ENCODE peak calls at places on chromosomes 2 and 18, in four cellular contexts. One of them, this sample, is unnamed.

GRCh38 chr2:180385601-180386201 is 378.6 kb upstream of the CWC22 start:
- DNase-seq in mesendoderm: no peak
- DNase-seq in H9: no peak
- DNase-seq in H1: no peak
- DNase-seq in this sample: peak; percentile 90

GRCh38 chr2:80971-81736 is 34.8 kb upstream of the FAM110C start:
- DNase-seq in mesendoderm: no peak
- DNase-seq in H9: no peak
- DNase-seq in H1: no peak
- DNase-seq in this sample: no peak

GRCh38 chr18:36179562-36180334 is 7.5 kb upstream of the MOCOS start:
- DNase-seq in mesendoderm: no peak
- DNase-seq in H9: no peak
- DNase-seq in H1: no peak
- DNase-seq in this sample: peak; percentile 96

GRCh38 chr2:66334237-66335054 is 100.5 kb upstream of the MEIS1 start:
- DNase-seq in mesendoderm: peak; percentile 49
- DNase-seq in H9: peak; percentile 45
- DNase-seq in H1: no peak
- DNase-seq in this sample: no peak

GRCh38 chr2:225428360-225428759 is 28.9 kb downstream of the NYAP2 start:
- DNase-seq in H1: no peak
- DNase-seq in mesendoderm: no peak
- DNase-seq in H9: no peak
- DNase-seq in this sample: no peak

GRCh38 chr2:50727940-50728339 is 304.0 kb downstream of the NRXN1 start:
- DNase-seq in H9: no peak
- DNase-seq in mesendoderm: no peak
- DNase-seq in H1: no peak
- DNase-seq in this sample: no peak

GRCh38 chr18:5895300-5895885 is at the start of gene TMEM200C:
- DNase-seq in H9: no peak
- DNase-seq in H1: no peak
- DNase-seq in mesendoderm: peak; percentile 66
- DNase-seq in this sample: peak; percentile 43

GRCh38 chr18:58567453-58568196 is 61.3 kb downstream of the ALPK2 start:
- DNase-seq in mesendoderm: no peak
- DNase-seq in H1: no peak
- DNase-seq in H9: no peak
- DNase-seq in this sample: peak; percentile 99

GRCh38 chr2:649461-650342 is 27.5 kb downstream of the TMEM18 start:
- DNase-seq in mesendoderm: no peak
- DNase-seq in H9: peak; percentile 16
- DNase-seq in H1: no peak
- DNase-seq in this sample: no peak

GRCh38 chr2:159617651-159618050 is 1.3 kb upstream of the BAZ2B start:
- DNase-seq in H9: no peak
- DNase-seq in mesendoderm: no peak
- DNase-seq in H1: no peak
- DNase-seq in this sample: peak; percentile 31

GRCh38 chr2:36556847-36557246 is 41.1 kb downstream of the FEZ2 start:
- DNase-seq in H9: no peak
- DNase-seq in H1: no peak
- DNase-seq in mesendoderm: no peak
- DNase-seq in this sample: peak; percentile 82

GRCh38 chr2:208015475-208015874 is 9.9 kb downstream of the PLEKHM3 start:
- DNase-seq in H1: no peak
- DNase-seq in mesendoderm: no peak
- DNase-seq in H9: no peak
- DNase-seq in this sample: no peak

GRCh38 chr18:9705183-9705864 is 2.8 kb upstream of the RAB31 start:
- DNase-seq in mesendoderm: no peak
- DNase-seq in H9: no peak
- DNase-seq in H1: no peak
- DNase-seq in this sample: peak; percentile 76

GRCh38 chr2:134306521-134306920 is 52.6 kb downstream of the MGAT5 start:
- DNase-seq in H9: no peak
- DNase-seq in H1: no peak
- DNase-seq in mesendoderm: no peak
- DNase-seq in this sample: no peak

GRCh38 chr2:11998218-11998617 is 251.8 kb downstream of the LPIN1 start:
- DNase-seq in H9: no peak
- DNase-seq in H1: no peak
- DNase-seq in mesendoderm: no peak
- DNase-seq in this sample: peak; percentile 61

GRCh38 chr2:179460530-179460929 is 195.9 kb upstream of the SESTD1 start:
- DNase-seq in H1: no peak
- DNase-seq in H9: no peak
- DNase-seq in mesendoderm: peak; percentile 50
- DNase-seq in this sample: peak; percentile 96

GRCh38 chr2:145777297-145777696 is 1257.4 kb upstream of the ZEB2 start:
- DNase-seq in H1: no peak
- DNase-seq in H9: no peak
- DNase-seq in mesendoderm: no peak
- DNase-seq in this sample: peak; percentile 77

GRCh38 chr18:53941601-53942335 is 282.7 kb downstream of the MBD2 start:
- DNase-seq in H1: no peak
- DNase-seq in H9: no peak
- DNase-seq in mesendoderm: peak; percentile 30
- DNase-seq in this sample: no peak

GRCh38 chr2:54331095-54331835 is 75.2 kb upstream of the TSPYL6 start:
- DNase-seq in mesendoderm: peak; percentile 33
- DNase-seq in H9: no peak
- DNase-seq in H1: no peak
- DNase-seq in this sample: no peak

GRCh38 chr2:151782378-151783132 is 45.7 kb downstream of the ARL5A start:
- DNase-seq in H1: no peak
- DNase-seq in H9: no peak
- DNase-seq in mesendoderm: no peak
- DNase-seq in this sample: no peak

GRCh38 chr2:73979686-73980085 is 5.0 kb upstream of the TET3 start:
- DNase-seq in H1: no peak
- DNase-seq in mesendoderm: no peak
- DNase-seq in H9: no peak
- DNase-seq in this sample: peak; percentile 92

GRCh38 chr18:32383040-32383819 is 87.5 kb downstream of the GAREM1 start:
- DNase-seq in H1: no peak
- DNase-seq in mesendoderm: no peak
- DNase-seq in H9: no peak
- DNase-seq in this sample: peak; percentile 98

GRCh38 chr18:61992285-61992684 is 99.5 kb upstream of the RNF152 start:
- DNase-seq in H9: no peak
- DNase-seq in mesendoderm: peak; percentile 87
- DNase-seq in H1: no peak
- DNase-seq in this sample: peak; percentile 82

GRCh38 chr2:126673215-126673614 is 17.3 kb downstream of the GYPC start:
- DNase-seq in mesendoderm: no peak
- DNase-seq in H9: no peak
- DNase-seq in H1: no peak
- DNase-seq in this sample: no peak

GRCh38 chr2:235381261-235381912 is 112.5 kb upstream of the AGAP1 start:
- DNase-seq in H9: no peak
- DNase-seq in H1: no peak
- DNase-seq in mesendoderm: no peak
- DNase-seq in this sample: peak; percentile 44

GRCh38 chr2:201680743-201681142 is 17.7 kb downstream of the MPP4 start:
- DNase-seq in H9: peak; percentile 82
- DNase-seq in mesendoderm: peak; percentile 76
- DNase-seq in H1: peak; percentile 25
- DNase-seq in this sample: no peak

GRCh38 chr2:212905640-212906201 is 245.7 kb downstream of the IKZF2 start:
- DNase-seq in H1: no peak
- DNase-seq in mesendoderm: no peak
- DNase-seq in H9: no peak
- DNase-seq in this sample: peak; percentile 6

GRCh38 chr2:30865892-30866681 is 58.8 kb upstream of the CAPN13 start:
- DNase-seq in mesendoderm: no peak
- DNase-seq in H9: no peak
- DNase-seq in H1: no peak
- DNase-seq in this sample: no peak

GRCh38 chr2:136118819-136119716 is 1.1 kb upstream of the CXCR4 start:
- DNase-seq in mesendoderm: peak; percentile 60
- DNase-seq in H1: no peak
- DNase-seq in H9: peak; percentile 60
- DNase-seq in this sample: no peak

GRCh38 chr2:196173505-196173904 is 2.1 kb upstream of the STK17B start:
- DNase-seq in H9: no peak
- DNase-seq in mesendoderm: no peak
- DNase-seq in H1: no peak
- DNase-seq in this sample: peak; percentile 23
- H4K5ac ChIP-seq in H9: no peak overlapping the region
- H4K5ac ChIP-seq in mesendoderm: no peak overlapping the region
- H4K5ac ChIP-seq in H1: no peak overlapping the region
- H4K5ac ChIP-seq in this sample: no peak overlapping the region

GRCh38 chr18:2890606-2891005 is 43.8 kb downstream of the EMILIN2 start:
- DNase-seq in H1: no peak
- DNase-seq in mesendoderm: no peak
- DNase-seq in H9: no peak
- DNase-seq in this sample: no peak
- H4K5ac ChIP-seq in H1: no peak overlapping the region
- H4K5ac ChIP-seq in mesendoderm: no peak overlapping the region
- H4K5ac ChIP-seq in H9: no peak overlapping the region
- H4K5ac ChIP-seq in this sample: no peak overlapping the region

GRCh38 chr2:8720741-8721140 is 38.9 kb downstream of the ID2 start:
- DNase-seq in H1: no peak
- DNase-seq in mesendoderm: no peak
- DNase-seq in H9: no peak
- DNase-seq in this sample: no peak
- H4K5ac ChIP-seq in H1: no peak overlapping the region
- H4K5ac ChIP-seq in mesendoderm: no peak overlapping the region
- H4K5ac ChIP-seq in H9: no peak overlapping the region
- H4K5ac ChIP-seq in this sample: no peak overlapping the region

DNA sequence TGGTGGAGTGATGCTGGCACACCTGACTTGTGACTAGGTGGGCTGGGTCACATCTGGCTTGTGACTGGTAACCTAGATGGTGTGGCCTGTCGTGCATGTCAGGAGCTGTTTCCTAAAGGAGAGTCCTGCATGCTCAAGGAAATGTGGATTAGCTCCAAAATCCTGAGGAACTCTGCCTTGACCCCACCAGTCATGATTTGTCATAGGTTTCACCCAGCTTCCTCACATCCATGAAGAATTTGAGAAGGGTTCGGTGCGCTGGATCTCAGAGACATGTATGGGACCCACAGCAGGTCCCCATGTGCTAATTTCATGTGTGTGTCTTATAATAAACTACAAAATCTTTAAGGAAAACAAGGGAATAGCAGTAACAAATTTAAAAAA is 107.2 kb downstream of the COL6A3 start:
- DNase-seq in mesendoderm: no peak
- DNase-seq in H1: no peak
- DNase-seq in H9: no peak
- DNase-seq in this sample: peak; percentile 71
- H4K5ac ChIP-seq in mesendoderm: no peak overlapping the region
- H4K5ac ChIP-seq in H1: no peak overlapping the region
- H4K5ac ChIP-seq in H9: no peak overlapping the region
- H4K5ac ChIP-seq in this sample: peak overlapping the region; percentile 80

DNA sequence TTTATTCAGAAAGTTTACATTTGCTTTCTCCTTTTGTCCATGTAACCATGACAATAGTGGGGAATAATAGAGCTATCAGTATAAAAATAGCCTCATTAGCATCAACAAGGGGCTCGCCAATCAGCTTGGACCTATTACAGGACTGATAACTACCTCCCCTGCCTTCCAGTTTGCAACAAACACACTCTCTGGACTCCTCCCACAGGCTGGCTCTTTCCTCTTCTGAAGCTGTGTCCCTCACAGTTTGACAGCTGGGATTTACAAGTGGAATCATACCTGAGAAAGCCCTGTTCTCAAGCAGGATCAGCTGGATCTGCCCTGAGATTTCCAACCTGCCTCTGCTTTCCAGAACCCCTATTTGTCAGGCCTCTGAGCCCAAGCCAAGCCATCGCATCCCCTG is 162.5 kb downstream of the GRB14 start:
- DNase-seq in H9: peak; percentile 74
- DNase-seq in mesendoderm: peak; percentile 43
- DNase-seq in H1: peak; percentile 19
- DNase-seq in this sample: no peak
- H4K5ac ChIP-seq in H9: no peak overlapping the region
- H4K5ac ChIP-seq in mesendoderm: no peak overlapping the region
- H4K5ac ChIP-seq in H1: no peak overlapping the region
- H4K5ac ChIP-seq in this sample: no peak overlapping the region

GRCh38 chr2:124558277-124558676 is 533.2 kb downstream of the CNTNAP5 start:
- DNase-seq in H1: no peak
- DNase-seq in H9: no peak
- DNase-seq in mesendoderm: no peak
- DNase-seq in this sample: no peak

GRCh38 chr2:124563415-124563814 is 538.3 kb downstream of the CNTNAP5 start:
- DNase-seq in H1: no peak
- DNase-seq in mesendoderm: peak; percentile 64
- DNase-seq in H9: no peak
- DNase-seq in this sample: no peak

GRCh38 chr2:124560592-124561112 is 535.6 kb downstream of the CNTNAP5 start:
- DNase-seq in H1: no peak
- DNase-seq in mesendoderm: no peak
- DNase-seq in H9: no peak
- DNase-seq in this sample: no peak

GRCh38 chr2:124559236-124559635 is 534.1 kb downstream of the CNTNAP5 start:
- DNase-seq in mesendoderm: no peak
- DNase-seq in H1: no peak
- DNase-seq in H9: no peak
- DNase-seq in this sample: no peak

DNA sequence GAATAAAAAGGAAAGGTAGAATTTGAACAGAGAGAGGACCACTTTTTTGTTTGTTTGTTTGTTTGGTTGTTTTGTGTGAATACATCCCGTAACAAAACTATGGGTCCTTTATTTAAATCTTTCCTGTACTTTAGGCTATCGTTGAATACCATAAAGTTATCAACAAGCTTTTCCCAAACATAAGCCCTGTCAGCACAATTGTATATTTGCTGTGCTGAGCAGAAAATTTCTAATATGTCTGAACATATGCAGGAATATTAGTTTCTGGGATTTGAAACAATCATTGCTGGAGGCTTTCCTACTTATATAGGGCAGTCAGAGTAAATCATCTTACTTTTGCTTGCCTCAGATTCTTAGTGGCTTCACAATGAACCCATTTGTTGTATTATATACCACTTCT is 536.4 kb downstream of the CNTNAP5 start:
- DNase-seq in mesendoderm: no peak
- DNase-seq in H1: no peak
- DNase-seq in H9: no peak
- DNase-seq in this sample: no peak
- H4K5ac ChIP-seq in mesendoderm: no peak overlapping the region
- H4K5ac ChIP-seq in H1: no peak overlapping the region
- H4K5ac ChIP-seq in H9: no peak overlapping the region
- H4K5ac ChIP-seq in this sample: no peak overlapping the region

DNA sequence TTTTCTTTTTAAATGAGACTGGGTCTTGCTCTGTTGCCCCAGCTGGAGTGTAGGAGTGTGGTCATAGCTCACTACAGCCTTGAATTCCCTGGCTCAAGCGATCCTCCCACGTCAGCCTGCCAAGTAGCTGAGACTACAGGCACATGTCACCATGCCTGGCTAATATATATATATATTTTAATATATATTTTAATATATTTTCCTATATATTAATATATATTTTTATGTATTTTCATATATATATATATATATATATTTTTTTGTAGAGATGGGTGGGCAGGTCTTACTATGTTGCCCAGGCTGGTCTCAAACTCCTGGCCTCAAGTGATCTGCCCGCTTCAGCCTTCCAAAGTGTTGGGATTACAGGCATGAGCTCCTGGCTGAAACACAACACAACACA is 144.5 kb upstream of the GATA6 start:
- DNase-seq in mesendoderm: no peak
- DNase-seq in H1: no peak
- DNase-seq in H9: no peak
- DNase-seq in this sample: no peak
- H4K5ac ChIP-seq in mesendoderm: no peak overlapping the region
- H4K5ac ChIP-seq in H1: no peak overlapping the region
- H4K5ac ChIP-seq in H9: no peak overlapping the region
- H4K5ac ChIP-seq in this sample: no peak overlapping the region

This sample was measured in IMR-90.